ENCODE peak calls at places on chromosomes 2 and 18, in five cellular contexts. One of them, this sample, is unnamed.
A peak's percentile ranks its signal among the peaks of the same experiment; 100 is the strongest.

GRCh38 chr18:35851286-35851967 is 121.1 kb upstream of the RMP24 start:
- DNase-seq in heart right ventricle: no peak
- DNase-seq in sigmoid colon: no peak
- DNase-seq in GM06990: no peak
- DNase-seq in GM12878: no peak
- DNase-seq in this sample: no peak

GRCh38 chr2:45194611-45195010 is 185.4 kb upstream of the SIX2 start:
- DNase-seq in sigmoid colon: no peak
- DNase-seq in GM12878: no peak
- DNase-seq in heart right ventricle: no peak
- DNase-seq in GM06990: no peak
- DNase-seq in this sample: no peak

GRCh38 chr2:102872388-102872787 is 110.6 kb downstream of the TMEM182 start:
- DNase-seq in GM06990: no peak
- DNase-seq in GM12878: no peak
- DNase-seq in heart right ventricle: no peak
- DNase-seq in sigmoid colon: no peak
- DNase-seq in this sample: no peak

GRCh38 chr2:122100371-122101150 is 345.1 kb downstream of the TSN start:
- DNase-seq in sigmoid colon: no peak
- DNase-seq in heart right ventricle: no peak
- DNase-seq in GM12878: no peak
- DNase-seq in GM06990: no peak
- DNase-seq in this sample: no peak

GRCh38 chr2:61793389-61793836 is 60.4 kb downstream of the FAM161A start:
- DNase-seq in heart right ventricle: peak; percentile 40
- DNase-seq in sigmoid colon: peak; percentile 67
- DNase-seq in GM12878: no peak
- DNase-seq in GM06990: peak; percentile 57
- DNase-seq in this sample: peak; percentile 53

GRCh38 chr2:69173706-69174105 is 160.7 kb downstream of the ANTXR1 start:
- DNase-seq in sigmoid colon: no peak
- DNase-seq in GM06990: no peak
- DNase-seq in heart right ventricle: no peak
- DNase-seq in GM12878: no peak
- DNase-seq in this sample: no peak

GRCh38 chr2:223084873-223085272 is 32.9 kb downstream of the KCNE4 start:
- DNase-seq in GM06990: no peak
- DNase-seq in heart right ventricle: peak; percentile 45
- DNase-seq in GM12878: no peak
- DNase-seq in sigmoid colon: peak; percentile 78
- DNase-seq in this sample: no peak

GRCh38 chr2:231348703-231349373 is 46.7 kb upstream of the B3GNT7 start:
- DNase-seq in sigmoid colon: no peak
- DNase-seq in GM06990: no peak
- DNase-seq in heart right ventricle: no peak
- DNase-seq in GM12878: no peak
- DNase-seq in this sample: no peak

GRCh38 chr2:64592994-64593655 is 60.6 kb downstream of the SERTAD2 start:
- DNase-seq in heart right ventricle: peak; percentile 63
- DNase-seq in GM06990: no peak
- DNase-seq in sigmoid colon: peak; percentile 82
- DNase-seq in GM12878: no peak
- DNase-seq in this sample: no peak

GRCh38 chr2:62014102-62014501 is 108.6 kb downstream of the COMMD1 start:
- DNase-seq in sigmoid colon: peak; percentile 92
- DNase-seq in heart right ventricle: peak; percentile 82
- DNase-seq in GM06990: no peak
- DNase-seq in GM12878: no peak
- DNase-seq in this sample: no peak

GRCh38 chr2:239516954-239517305 is 116.1 kb upstream of the HDAC4 start:
- DNase-seq in GM06990: no peak
- DNase-seq in heart right ventricle: no peak
- DNase-seq in GM12878: no peak
- DNase-seq in sigmoid colon: no peak
- DNase-seq in this sample: no peak

GRCh38 chr2:239934571-239935171 is 90.5 kb downstream of the NDUFA10 start:
- DNase-seq in GM12878: no peak
- DNase-seq in heart right ventricle: peak; percentile 69
- DNase-seq in sigmoid colon: peak; percentile 84
- DNase-seq in GM06990: no peak
- DNase-seq in this sample: no peak

GRCh38 chr18:79765491-79766245 is 32.1 kb upstream of the KCNG2 start:
- DNase-seq in heart right ventricle: no peak
- DNase-seq in GM12878: no peak
- DNase-seq in GM06990: no peak
- DNase-seq in sigmoid colon: peak; percentile 41
- DNase-seq in this sample: no peak

GRCh38 chr2:212815453-212815852 is 276.9 kb upstream of the ERBB4 start:
- DNase-seq in GM12878: no peak
- DNase-seq in GM06990: no peak
- DNase-seq in sigmoid colon: no peak
- DNase-seq in heart right ventricle: no peak
- DNase-seq in this sample: peak; percentile 10

GRCh38 chr2:18271370-18272147 is 288.9 kb downstream of the RDH14 start:
- DNase-seq in GM06990: no peak
- DNase-seq in sigmoid colon: no peak
- DNase-seq in GM12878: no peak
- DNase-seq in heart right ventricle: no peak
- DNase-seq in this sample: no peak

GRCh38 chr2:27752551-27753237 is 18.8 kb upstream of the MRPL33 start:
- DNase-seq in GM06990: no peak
- DNase-seq in heart right ventricle: no peak
- DNase-seq in GM12878: no peak
- DNase-seq in sigmoid colon: no peak
- DNase-seq in this sample: no peak

GRCh38 chr2:216635171-216635570 is 2.0 kb downstream of the IGFBP2 start:
- DNase-seq in GM06990: no peak
- DNase-seq in heart right ventricle: no peak
- DNase-seq in GM12878: no peak
- DNase-seq in sigmoid colon: no peak
- DNase-seq in this sample: no peak

GRCh38 chr2:112614201-112614840 is 29.9 kb downstream of the CHCHD5 start:
- DNase-seq in sigmoid colon: peak; percentile 53
- DNase-seq in heart right ventricle: no peak
- DNase-seq in GM06990: no peak
- DNase-seq in GM12878: no peak
- DNase-seq in this sample: no peak

GRCh38 chr2:69375494-69376353 is 11.3 kb downstream of the GFPT1 start:
- DNase-seq in sigmoid colon: no peak
- DNase-seq in heart right ventricle: no peak
- DNase-seq in GM12878: no peak
- DNase-seq in GM06990: no peak
- DNase-seq in this sample: no peak

GRCh38 chr2:73890301-73891092 is 2.3 kb upstream of the ACTG2 start:
- DNase-seq in sigmoid colon: peak; percentile 60
- DNase-seq in GM12878: no peak
- DNase-seq in GM06990: no peak
- DNase-seq in heart right ventricle: no peak
- DNase-seq in this sample: no peak

GRCh38 chr2:68667371-68667770 is 24.0 kb downstream of the PROKR1 start:
- DNase-seq in GM06990: no peak
- DNase-seq in sigmoid colon: no peak
- DNase-seq in GM12878: no peak
- DNase-seq in heart right ventricle: no peak
- DNase-seq in this sample: no peak

GRCh38 chr2:210480079-210480478 is 3.5 kb upstream of the LANCL1 start:
- DNase-seq in heart right ventricle: no peak
- DNase-seq in GM06990: no peak
- DNase-seq in sigmoid colon: no peak
- DNase-seq in GM12878: no peak
- DNase-seq in this sample: no peak

GRCh38 chr2:165633431-165633830 is 160.6 kb downstream of the GALNT3 start:
- DNase-seq in heart right ventricle: no peak
- DNase-seq in sigmoid colon: no peak
- DNase-seq in GM06990: no peak
- DNase-seq in GM12878: no peak
- DNase-seq in this sample: no peak

GRCh38 chr2:231640646-231641111 is 48.0 kb downstream of the TEX44 start:
- DNase-seq in heart right ventricle: peak; percentile 81
- DNase-seq in sigmoid colon: peak; percentile 81
- DNase-seq in GM12878: no peak
- DNase-seq in GM06990: no peak
- DNase-seq in this sample: no peak

GRCh38 chr18:61865466-61866165 is 27.2 kb downstream of the RNF152 start:
- DNase-seq in heart right ventricle: no peak
- DNase-seq in GM12878: no peak
- DNase-seq in sigmoid colon: no peak
- DNase-seq in GM06990: no peak
- DNase-seq in this sample: no peak

GRCh38 chr2:55839182-55839819 is 84.3 kb downstream of the EFEMP1 start:
- DNase-seq in sigmoid colon: no peak
- DNase-seq in GM12878: no peak
- DNase-seq in GM06990: no peak
- DNase-seq in heart right ventricle: no peak
- DNase-seq in this sample: no peak

GRCh38 chr18:35662293-35663062 is 80.9 kb downstream of the GALNT1 start:
- DNase-seq in heart right ventricle: no peak
- DNase-seq in GM12878: peak; percentile 11
- DNase-seq in sigmoid colon: no peak
- DNase-seq in GM06990: no peak
- DNase-seq in this sample: peak; percentile 21

GRCh38 chr18:76494541-76495403 is at the start of gene ZNF516:
- DNase-seq in GM12878: no peak
- DNase-seq in sigmoid colon: no peak
- DNase-seq in GM06990: peak; percentile 67
- DNase-seq in heart right ventricle: no peak
- DNase-seq in this sample: no peak

GRCh38 chr2:217610411-217610814 is 392.4 kb downstream of the TNS1 start:
- DNase-seq in heart right ventricle: no peak
- DNase-seq in GM12878: peak; percentile 31
- DNase-seq in sigmoid colon: no peak
- DNase-seq in GM06990: peak; percentile 44
- DNase-seq in this sample: peak; percentile 43

DNA sequence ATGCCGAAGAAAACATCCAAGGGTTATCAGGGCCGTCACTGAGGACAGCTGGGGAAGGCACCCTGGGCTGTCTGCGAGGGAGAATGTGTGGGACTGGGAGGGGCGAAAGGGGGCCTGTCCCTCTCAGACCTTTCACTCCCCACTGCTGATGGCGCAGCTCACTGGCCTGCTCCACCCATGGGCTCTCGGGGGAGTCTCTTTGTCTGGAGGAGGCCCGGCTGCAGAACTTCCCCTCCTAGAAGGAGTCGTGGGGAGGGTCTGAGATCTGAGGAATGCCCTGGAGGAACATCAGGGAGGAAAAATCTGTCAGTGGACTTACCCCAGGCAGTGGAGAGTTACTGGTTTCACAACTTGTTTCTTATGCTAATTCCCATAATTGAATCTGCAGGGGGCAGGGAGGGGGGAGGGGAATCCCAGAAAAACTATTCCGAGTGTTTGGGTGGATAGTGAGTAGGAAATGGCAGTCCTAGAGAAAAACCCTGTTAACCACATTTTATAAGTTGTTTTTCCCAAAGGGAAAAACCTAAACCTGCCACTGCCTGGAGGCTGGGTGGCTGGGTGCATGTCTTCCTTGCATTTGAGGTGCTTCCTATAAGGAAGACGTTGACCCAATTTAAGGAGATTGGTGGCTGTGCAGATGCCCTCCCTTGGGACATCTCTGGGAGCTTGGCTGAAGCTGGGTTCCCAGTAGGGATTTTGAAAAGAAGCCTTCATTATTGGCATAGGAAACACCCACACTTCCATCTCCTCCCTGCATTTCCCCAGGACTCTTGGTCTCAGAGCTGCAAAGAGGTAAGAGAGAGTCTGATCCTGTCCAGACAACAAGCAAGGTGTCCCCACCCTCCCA is 11.7 kb upstream of the SEMA4C start:
- DNase-seq in sigmoid colon: no peak
- DNase-seq in GM06990: no peak
- DNase-seq in heart right ventricle: no peak
- DNase-seq in GM12878: no peak
- DNase-seq in this sample: no peak
- H3K4me3 ChIP-seq in sigmoid colon: no peak overlapping the region
- H3K4me3 ChIP-seq in GM06990: no peak overlapping the region
- H3K4me3 ChIP-seq in heart right ventricle: no peak overlapping the region
- H3K4me3 ChIP-seq in GM12878: no peak overlapping the region
- H3K4me3 ChIP-seq in this sample: no peak overlapping the region

DNA sequence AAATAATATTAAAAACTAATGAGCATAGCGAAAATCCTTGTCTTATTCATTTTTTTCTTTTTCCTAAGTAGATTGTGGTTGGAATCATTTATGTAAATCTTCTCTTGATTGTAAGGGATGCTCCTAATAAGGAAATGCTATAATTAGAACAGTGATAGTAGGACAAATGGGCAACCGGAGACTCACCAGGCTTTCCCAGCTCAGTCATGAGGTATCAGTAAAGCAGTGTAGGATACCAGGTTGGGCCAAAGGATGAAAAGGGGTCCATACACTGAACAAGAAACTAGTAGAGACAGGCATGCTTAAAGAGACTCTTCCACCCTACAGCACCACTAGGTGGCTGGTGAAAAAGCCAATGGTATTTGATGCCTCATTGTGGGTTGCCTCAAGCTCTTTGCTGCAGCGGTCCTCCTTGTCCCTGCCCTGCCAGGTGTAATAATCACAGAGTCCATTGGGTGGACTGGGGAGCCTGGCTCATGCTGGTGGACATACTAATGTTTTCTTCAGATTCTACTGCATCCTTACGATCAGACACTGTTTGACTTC is 71.4 kb upstream of the FAM98A start:
- DNase-seq in heart right ventricle: no peak
- DNase-seq in sigmoid colon: no peak
- DNase-seq in GM06990: no peak
- DNase-seq in GM12878: no peak
- DNase-seq in this sample: no peak
- TF ChIP-seq CTCF in heart right ventricle: no peak
- TF ChIP-seq CTCF in sigmoid colon: no peak
- TF ChIP-seq CTCF in GM06990: peak; percentile 31
- TF ChIP-seq CTCF in GM12878: no peak
- TF ChIP-seq CTCF in this sample: peak; percentile 45

GRCh38 chr18:7608798-7609197 is 41.7 kb downstream of the PTPRM start:
- DNase-seq in GM12878: no peak
- DNase-seq in sigmoid colon: no peak
- DNase-seq in heart right ventricle: peak; percentile 56
- DNase-seq in GM06990: no peak
- DNase-seq in this sample: no peak
- H3K4me3 ChIP-seq in GM12878: no peak overlapping the region
- H3K4me3 ChIP-seq in sigmoid colon: no peak overlapping the region
- H3K4me3 ChIP-seq in heart right ventricle: no peak overlapping the region
- H3K4me3 ChIP-seq in GM06990: no peak overlapping the region
- H3K4me3 ChIP-seq in this sample: no peak overlapping the region

GRCh38 chr2:96734899-96735585 is 4.8 kb downstream of the LMAN2L start:
- DNase-seq in GM12878: no peak
- DNase-seq in GM06990: no peak
- DNase-seq in sigmoid colon: peak; percentile 42
- DNase-seq in heart right ventricle: no peak
- DNase-seq in this sample: no peak

GRCh38 chr2:96737831-96738230 is 2.0 kb downstream of the LMAN2L start:
- DNase-seq in GM12878: no peak
- DNase-seq in GM06990: no peak
- DNase-seq in heart right ventricle: no peak
- DNase-seq in sigmoid colon: no peak
- DNase-seq in this sample: no peak

GRCh38 chr2:96739051-96739632 is 722 bp downstream of the LMAN2L start:
- DNase-seq in sigmoid colon: no peak
- DNase-seq in heart right ventricle: no peak
- DNase-seq in GM12878: no peak
- DNase-seq in GM06990: no peak
- DNase-seq in this sample: no peak

GRCh38 chr2:96737251-96737650 is 2.6 kb downstream of the LMAN2L start:
- DNase-seq in heart right ventricle: no peak
- DNase-seq in GM12878: no peak
- DNase-seq in GM06990: no peak
- DNase-seq in sigmoid colon: no peak
- DNase-seq in this sample: no peak

GRCh38 chr2:96739633-96740428 is at the start of gene LMAN2L:
- DNase-seq in GM12878: peak; percentile 86
- DNase-seq in heart right ventricle: peak; percentile 99
- DNase-seq in sigmoid colon: peak; percentile 99
- DNase-seq in GM06990: peak; percentile 86
- DNase-seq in this sample: peak; percentile 94
- TF ChIP-seq CTCF in GM12878: no peak
- TF ChIP-seq CTCF in heart right ventricle: no peak
- TF ChIP-seq CTCF in sigmoid colon: no peak
- TF ChIP-seq CTCF in GM06990: no peak
- TF ChIP-seq CTCF in this sample: no peak

This sample was measured in GM12864.